ENCODE peak calls at places on chromosome 12, in eight cellular contexts. One of them, this sample, is unnamed.
A peak's percentile ranks its signal among the peaks of the same experiment; 100 is the strongest.

GRCh38 chr12:121138284-121138683 is 5.6 kb downstream of the P2RX7 start:
- DNase-seq in cardiac fibroblast: no peak
- DNase-seq in A549: no peak
- DNase-seq in neural progenitor cell: no peak
- DNase-seq in breast epithelium: no peak
- DNase-seq in lung: no peak
- DNase-seq in WERI-Rb-1: no peak
- DNase-seq in GM12865: no peak
- DNase-seq in this sample: no peak

GRCh38 chr12:54294152-54294913 is 6.5 kb downstream of the NFE2 start:
- DNase-seq in WERI-Rb-1: peak; percentile 65
- DNase-seq in neural progenitor cell: peak; percentile 63
- DNase-seq in breast epithelium: no peak
- DNase-seq in GM12865: peak; percentile 60
- DNase-seq in A549: peak; percentile 83
- DNase-seq in lung: peak; percentile 70
- DNase-seq in cardiac fibroblast: peak; percentile 41
- DNase-seq in this sample: no peak

GRCh38 chr12:84128117-84128991 is 784.2 kb downstream of the SLC6A15 start:
- DNase-seq in lung: no peak
- DNase-seq in cardiac fibroblast: no peak
- DNase-seq in A549: no peak
- DNase-seq in GM12865: peak; percentile 3
- DNase-seq in neural progenitor cell: no peak
- DNase-seq in breast epithelium: no peak
- DNase-seq in WERI-Rb-1: no peak
- DNase-seq in this sample: no peak

GRCh38 chr12:74317078-74317581 is 220.5 kb upstream of the ATXN7L3B start:
- DNase-seq in breast epithelium: no peak
- DNase-seq in lung: no peak
- DNase-seq in neural progenitor cell: peak; percentile 60
- DNase-seq in cardiac fibroblast: peak; percentile 43
- DNase-seq in GM12865: peak; percentile 4
- DNase-seq in A549: peak; percentile 15
- DNase-seq in WERI-Rb-1: peak; percentile 30
- DNase-seq in this sample: no peak

GRCh38 chr12:109093022-109093918 is at the start of gene ALKBH2:
- DNase-seq in neural progenitor cell: peak; percentile 94
- DNase-seq in GM12865: peak; percentile 96
- DNase-seq in lung: peak; percentile 92
- DNase-seq in cardiac fibroblast: peak; percentile 93
- DNase-seq in breast epithelium: peak; percentile 94
- DNase-seq in A549: peak; percentile 93
- DNase-seq in WERI-Rb-1: peak; percentile 92
- DNase-seq in this sample: peak; percentile 77

GRCh38 chr12:52896190-52897100 is 8.4 kb downstream of the KRT8 start:
- DNase-seq in lung: no peak
- DNase-seq in WERI-Rb-1: no peak
- DNase-seq in cardiac fibroblast: no peak
- DNase-seq in A549: no peak
- DNase-seq in breast epithelium: no peak
- DNase-seq in GM12865: no peak
- DNase-seq in neural progenitor cell: no peak
- DNase-seq in this sample: no peak

GRCh38 chr12:21894792-21895392 is 46.3 kb downstream of the ABCC9 start:
- DNase-seq in WERI-Rb-1: no peak
- DNase-seq in cardiac fibroblast: no peak
- DNase-seq in lung: no peak
- DNase-seq in neural progenitor cell: no peak
- DNase-seq in GM12865: no peak
- DNase-seq in breast epithelium: no peak
- DNase-seq in A549: no peak
- DNase-seq in this sample: no peak

GRCh38 chr12:85755760-85756159 is 80.4 kb downstream of the RASSF9 start:
- DNase-seq in GM12865: no peak
- DNase-seq in cardiac fibroblast: peak; percentile 11
- DNase-seq in lung: no peak
- DNase-seq in neural progenitor cell: no peak
- DNase-seq in breast epithelium: no peak
- DNase-seq in WERI-Rb-1: no peak
- DNase-seq in A549: no peak
- DNase-seq in this sample: no peak

GRCh38 chr12:90922068-90922743 is 32.8 kb downstream of the CCER1 start:
- DNase-seq in lung: no peak
- DNase-seq in cardiac fibroblast: peak; percentile 51
- DNase-seq in A549: no peak
- DNase-seq in breast epithelium: no peak
- DNase-seq in GM12865: no peak
- DNase-seq in WERI-Rb-1: no peak
- DNase-seq in neural progenitor cell: no peak
- DNase-seq in this sample: no peak

GRCh38 chr12:43655586-43655985 is 103.0 kb downstream of the PUS7L start:
- DNase-seq in lung: no peak
- DNase-seq in A549: no peak
- DNase-seq in GM12865: no peak
- DNase-seq in breast epithelium: no peak
- DNase-seq in cardiac fibroblast: peak; percentile 23
- DNase-seq in neural progenitor cell: no peak
- DNase-seq in WERI-Rb-1: no peak
- DNase-seq in this sample: no peak

GRCh38 chr12:54579696-54580333 is 8.6 kb downstream of the PPP1R1A start:
- DNase-seq in cardiac fibroblast: peak; percentile 80
- DNase-seq in WERI-Rb-1: peak; percentile 79
- DNase-seq in lung: peak; percentile 83
- DNase-seq in neural progenitor cell: peak; percentile 87
- DNase-seq in breast epithelium: peak; percentile 82
- DNase-seq in GM12865: peak; percentile 79
- DNase-seq in A549: peak; percentile 85
- DNase-seq in this sample: peak; percentile 21

GRCh38 chr12:47378222-47378582 is 298.4 kb upstream of the AMIGO2 start:
- DNase-seq in cardiac fibroblast: peak; percentile 67
- DNase-seq in neural progenitor cell: no peak
- DNase-seq in breast epithelium: no peak
- DNase-seq in GM12865: no peak
- DNase-seq in A549: no peak
- DNase-seq in lung: no peak
- DNase-seq in WERI-Rb-1: no peak
- DNase-seq in this sample: no peak

GRCh38 chr12:52980096-52980694 is 26.1 kb upstream of the EIF4B start:
- DNase-seq in WERI-Rb-1: no peak
- DNase-seq in breast epithelium: no peak
- DNase-seq in neural progenitor cell: no peak
- DNase-seq in GM12865: no peak
- DNase-seq in lung: no peak
- DNase-seq in A549: no peak
- DNase-seq in cardiac fibroblast: no peak
- DNase-seq in this sample: no peak

GRCh38 chr12:3132636-3133409 is 55.6 kb downstream of the TSPAN9 start:
- DNase-seq in lung: no peak
- DNase-seq in cardiac fibroblast: peak; percentile 77
- DNase-seq in WERI-Rb-1: peak; percentile 72
- DNase-seq in breast epithelium: no peak
- DNase-seq in neural progenitor cell: no peak
- DNase-seq in GM12865: no peak
- DNase-seq in A549: no peak
- DNase-seq in this sample: no peak

GRCh38 chr12:69024907-69025306 is 91.9 kb upstream of the CPM start:
- DNase-seq in lung: no peak
- DNase-seq in neural progenitor cell: no peak
- DNase-seq in A549: no peak
- DNase-seq in cardiac fibroblast: no peak
- DNase-seq in WERI-Rb-1: no peak
- DNase-seq in breast epithelium: no peak
- DNase-seq in GM12865: no peak
- DNase-seq in this sample: no peak

GRCh38 chr12:65278576-65279386 is at the start of gene MSRB3:
- DNase-seq in A549: peak; percentile 81
- DNase-seq in neural progenitor cell: peak; percentile 92
- DNase-seq in GM12865: peak; percentile 53
- DNase-seq in cardiac fibroblast: peak; percentile 85
- DNase-seq in lung: peak; percentile 50
- DNase-seq in breast epithelium: peak; percentile 61
- DNase-seq in WERI-Rb-1: peak; percentile 62
- DNase-seq in this sample: no peak

GRCh38 chr12:6092784-6093722 is 31.4 kb downstream of the VWF start:
- DNase-seq in neural progenitor cell: no peak
- DNase-seq in breast epithelium: peak; percentile 70
- DNase-seq in cardiac fibroblast: peak; percentile 83
- DNase-seq in lung: peak; percentile 78
- DNase-seq in A549: peak; percentile 85
- DNase-seq in WERI-Rb-1: no peak
- DNase-seq in GM12865: no peak
- DNase-seq in this sample: no peak

DNA sequence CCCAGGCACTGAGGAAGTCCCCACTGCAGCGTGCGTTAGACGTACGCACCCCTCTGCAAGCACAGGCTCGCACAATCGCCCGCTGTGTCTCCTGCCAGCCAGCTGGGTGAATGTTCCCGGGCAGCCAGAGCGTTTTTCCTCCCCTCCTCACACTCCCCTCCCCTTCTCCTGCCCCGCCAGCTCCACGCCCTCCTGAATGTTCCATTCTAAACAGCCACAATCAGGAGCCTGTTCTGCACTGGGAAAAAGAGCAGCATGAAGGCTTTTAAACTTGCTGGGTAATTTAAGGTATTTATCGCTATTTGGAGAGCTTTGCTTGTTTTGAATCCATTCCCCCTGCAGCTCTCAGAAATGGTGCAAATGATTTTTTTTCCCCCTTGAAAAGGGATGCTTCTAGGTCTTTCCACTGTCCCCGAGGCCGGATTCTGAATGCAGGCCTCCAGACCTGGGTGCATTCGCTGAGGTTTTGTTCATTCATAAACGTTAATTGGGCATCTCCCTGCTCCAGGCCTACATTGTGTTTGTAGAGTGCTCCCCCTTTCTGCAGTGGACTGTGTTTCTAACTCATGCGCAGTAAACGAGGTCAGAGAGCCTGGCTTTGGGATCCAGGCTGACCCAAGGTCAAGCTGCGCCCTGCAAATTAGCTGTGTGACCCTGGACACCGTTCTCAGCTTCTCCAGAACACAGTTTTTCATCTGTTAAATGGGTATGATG is 212.5 kb downstream of the CHST11 start:
- DNase-seq in A549: no peak
- DNase-seq in WERI-Rb-1: no peak
- DNase-seq in GM12865: no peak
- DNase-seq in cardiac fibroblast: peak; percentile 70
- DNase-seq in breast epithelium: no peak
- DNase-seq in neural progenitor cell: peak; percentile 47
- DNase-seq in lung: peak; percentile 56
- DNase-seq in this sample: no peak
- TF ChIP-seq CTCF in A549: no peak
- TF ChIP-seq CTCF in WERI-Rb-1: peak; percentile 53
- TF ChIP-seq CTCF in GM12865: no peak
- TF ChIP-seq CTCF in cardiac fibroblast: no peak
- TF ChIP-seq CTCF in breast epithelium: no peak
- TF ChIP-seq CTCF in neural progenitor cell: peak; percentile 25
- TF ChIP-seq CTCF in lung: no peak
- TF ChIP-seq CTCF in this sample: no peak

DNA sequence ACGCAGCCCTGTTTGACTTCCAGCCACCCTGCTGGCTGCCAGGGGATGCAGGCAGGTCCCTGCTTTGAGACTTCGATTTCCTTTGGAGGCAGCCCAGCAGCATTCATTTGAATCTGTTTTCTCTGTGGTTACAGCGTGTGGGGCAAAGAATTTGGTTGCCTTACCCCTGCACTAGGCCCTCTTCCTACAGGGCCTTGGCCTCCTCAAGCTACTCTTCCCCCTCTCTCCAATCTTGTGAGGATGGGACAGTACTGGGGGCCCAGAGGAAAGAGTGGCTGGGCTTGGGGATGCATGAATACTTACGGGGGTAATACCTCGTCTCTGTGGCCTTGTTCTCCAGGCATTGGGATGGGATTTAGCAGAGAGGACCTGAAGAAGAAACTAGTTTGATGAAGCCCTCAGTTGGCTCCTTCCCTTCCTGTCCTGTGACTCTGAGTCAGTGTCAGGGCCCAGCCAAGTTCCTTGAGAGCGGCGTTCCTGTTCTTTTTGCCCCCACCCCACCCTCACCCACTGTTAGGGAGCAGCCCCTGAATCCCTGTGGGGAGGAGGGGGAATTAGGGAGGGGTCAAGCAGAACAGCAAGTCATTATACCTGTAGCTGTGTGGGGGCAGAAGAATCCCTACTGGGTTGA is 5.1 kb upstream of the LRP1-AS start:
- DNase-seq in neural progenitor cell: no peak
- DNase-seq in breast epithelium: no peak
- DNase-seq in cardiac fibroblast: peak; percentile 72
- DNase-seq in GM12865: no peak
- DNase-seq in lung: no peak
- DNase-seq in A549: no peak
- DNase-seq in WERI-Rb-1: no peak
- DNase-seq in this sample: no peak
- H3K4me3 ChIP-seq in neural progenitor cell: no peak overlapping the region
- H3K4me3 ChIP-seq in breast epithelium: no peak overlapping the region
- H3K4me3 ChIP-seq in cardiac fibroblast: no peak overlapping the region
- H3K4me3 ChIP-seq in GM12865: no peak overlapping the region
- H3K4me3 ChIP-seq in lung: no peak overlapping the region
- H3K4me3 ChIP-seq in A549: no peak overlapping the region
- H3K4me3 ChIP-seq in WERI-Rb-1: no peak overlapping the region
- H3K4me3 ChIP-seq in this sample: no peak overlapping the region

DNA sequence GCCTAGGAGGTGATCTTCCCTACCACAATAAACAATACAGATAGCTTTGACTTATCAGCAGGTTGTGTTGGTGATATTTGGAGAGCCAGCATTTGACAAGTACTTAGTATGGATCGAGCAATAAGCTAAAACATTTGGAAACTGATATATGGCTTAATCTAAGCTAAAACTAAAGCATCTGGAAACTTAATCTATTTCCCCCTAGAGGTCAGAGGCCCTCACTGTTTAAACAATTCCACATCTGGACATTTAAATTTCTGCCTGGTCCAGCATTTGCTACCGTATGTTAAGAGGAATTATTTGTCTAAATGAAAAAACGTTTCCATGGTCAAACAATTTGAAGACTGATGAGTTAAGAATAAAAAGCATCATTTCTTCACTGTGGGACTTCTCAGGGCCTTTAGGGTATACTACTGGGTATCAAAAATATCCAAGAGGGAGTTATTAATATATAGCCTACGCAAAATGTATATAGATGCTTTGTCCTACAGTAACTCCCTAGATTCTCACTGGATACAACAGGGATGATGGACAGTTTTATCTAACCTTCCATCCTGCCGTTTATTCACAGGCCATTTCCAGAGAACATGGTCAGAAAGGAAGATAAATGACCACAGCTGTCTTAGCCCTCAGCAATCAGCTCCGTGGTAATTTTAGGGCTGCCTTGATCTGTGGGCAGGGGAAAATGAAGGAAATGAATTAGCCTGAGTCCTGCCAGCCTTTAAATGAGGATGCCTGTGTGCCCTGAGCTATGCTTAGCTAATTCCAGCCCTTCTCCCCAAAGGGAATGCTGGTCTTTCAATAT is 135.4 kb upstream of the NUDT4 start:
- DNase-seq in A549: no peak
- DNase-seq in breast epithelium: no peak
- DNase-seq in neural progenitor cell: no peak
- DNase-seq in GM12865: no peak
- DNase-seq in WERI-Rb-1: no peak
- DNase-seq in lung: no peak
- DNase-seq in cardiac fibroblast: no peak
- DNase-seq in this sample: no peak
- TF ChIP-seq CTCF in A549: no peak
- TF ChIP-seq CTCF in breast epithelium: no peak
- TF ChIP-seq CTCF in neural progenitor cell: no peak
- TF ChIP-seq CTCF in GM12865: no peak
- TF ChIP-seq CTCF in WERI-Rb-1: no peak
- TF ChIP-seq CTCF in lung: no peak
- TF ChIP-seq CTCF in cardiac fibroblast: no peak
- TF ChIP-seq CTCF in this sample: no peak

GRCh38 chr12:93183940-93184663 is 193.6 kb upstream of the NUDT4 start:
- DNase-seq in cardiac fibroblast: peak; percentile 84
- DNase-seq in neural progenitor cell: no peak
- DNase-seq in lung: no peak
- DNase-seq in GM12865: peak; percentile 81
- DNase-seq in WERI-Rb-1: no peak
- DNase-seq in breast epithelium: no peak
- DNase-seq in A549: no peak
- DNase-seq in this sample: peak; percentile 73
- H3K4me3 ChIP-seq in cardiac fibroblast: no peak overlapping the region
- H3K4me3 ChIP-seq in neural progenitor cell: no peak overlapping the region
- H3K4me3 ChIP-seq in lung: no peak overlapping the region
- H3K4me3 ChIP-seq in GM12865: peak overlapping the region; percentile 0
- H3K4me3 ChIP-seq in WERI-Rb-1: no peak overlapping the region
- H3K4me3 ChIP-seq in breast epithelium: no peak overlapping the region
- H3K4me3 ChIP-seq in A549: no peak overlapping the region
- H3K4me3 ChIP-seq in this sample: no peak overlapping the region

This sample was measured in GM12864.